ENCODE peak calls at places on chromosome 6, in eight cellular contexts. U, Y, O, G, Q, H, P and J are unnamed samples.

GRCh38 chr6:69732640-69733039 is 64.2 kb downstream of the LMBRD1 start:
- DNase-seq in P (no peak), Q (no peak), U (no peak), O (peak), H (no peak), G (no peak), Y (no peak), J (no peak)

GRCh38 chr6:70413829-70414494 is 654 bp downstream of the FAM135A start:
- DNase-seq in Q (no peak), U (no peak), H (no peak), O (peak), P (no peak), Y (no peak), G (no peak), J (peak)

GRCh38 chr6:15491255-15491985 is 171.4 kb downstream of the DTNBP1 start:
- DNase-seq in U (peak), Y (peak), P (peak), Q (peak), O (peak), H (no peak), G (peak), J (peak)

GRCh38 chr6:17397764-17398194 is 4.4 kb downstream of the CAP2 start:
- DNase-seq in U (no peak), O (peak), Q (peak), H (no peak), Y (no peak), P (no peak), G (no peak), J (no peak)

GRCh38 chr6:15327271-15327670 is 81.4 kb downstream of the JARID2 start:
- DNase-seq in G (no peak), O (no peak), Q (no peak), Y (no peak), U (no peak), H (no peak), P (no peak), J (peak)

GRCh38 chr6:16681260-16681873 is 79.9 kb downstream of the ATXN1 start:
- DNase-seq in P (no peak), H (no peak), Y (no peak), Q (no peak), O (peak), U (no peak), G (peak), J (no peak)

GRCh38 chr6:5261545-5262109 is 314 bp downstream of the FARS2 start:
- DNase-seq in Y (no peak), H (no peak), U (no peak), Q (no peak), P (no peak), G (peak), O (no peak), J (no peak)

GRCh38 chr6:31822038-31822821 is 5.3 kb upstream of the HSPA1B start:
- DNase-seq in P (peak), G (no peak), O (peak), Y (peak), H (peak), Q (peak), U (peak), J (peak)

DNA sequence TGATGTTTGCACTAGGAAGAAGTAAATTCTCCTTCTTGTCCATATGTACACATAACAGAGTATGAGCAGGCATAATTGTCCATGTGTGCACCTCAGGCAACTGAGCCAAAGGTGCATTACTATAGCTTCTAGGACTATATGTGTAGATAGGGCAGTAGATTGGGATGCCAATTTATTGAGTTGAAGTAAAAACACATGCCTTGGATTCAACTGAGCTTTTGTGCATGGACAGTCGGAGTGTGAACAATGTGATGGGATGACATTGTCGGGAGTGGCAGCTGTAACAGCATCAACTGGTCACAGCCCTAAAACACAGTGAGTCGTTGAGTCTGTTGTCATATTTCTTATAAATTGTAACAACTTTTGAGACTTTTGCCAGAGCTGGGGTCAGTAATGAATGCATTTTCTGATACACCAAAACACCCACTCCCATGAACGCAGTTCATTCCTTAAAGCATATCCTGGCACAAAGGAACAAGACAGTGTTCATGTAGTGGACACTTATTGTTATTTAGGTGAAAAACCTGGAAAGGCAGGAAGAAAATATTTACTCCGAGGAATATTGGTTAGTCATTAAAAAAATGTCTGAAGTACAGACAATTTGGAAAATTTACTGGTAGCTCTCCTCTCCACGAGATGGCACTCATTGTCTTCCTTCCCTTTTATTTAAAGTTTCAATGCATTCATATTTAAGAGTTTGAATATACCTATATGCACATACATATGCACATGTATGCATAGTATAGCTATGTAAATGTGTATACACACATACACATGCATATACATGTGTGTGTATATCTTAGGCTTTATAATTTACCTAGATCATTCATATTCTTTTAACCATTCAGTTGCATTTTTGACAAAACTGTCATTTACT is 302.0 kb upstream of the STXBP5 start:
- DNase-seq in U (no peak), Y (no peak), O (peak), P (no peak), G (no peak), Q (no peak), H (no peak), J (no peak)
- TF ChIP-seq CTCF in U (no peak), Y (no peak), O (peak), P (no peak), G (peak), Q (no peak), H (no peak), J (no peak)

GRCh38 chr6:164105705-164106104 is 691.2 kb downstream of the QKI start:
- DNase-seq in G (no peak), O (no peak), Q (no peak), U (no peak), Y (no peak), P (peak), H (no peak), J (no peak)

GRCh38 chr6:164108092-164108491 is 693.6 kb downstream of the QKI start:
- DNase-seq in G (no peak), P (peak), Y (no peak), O (no peak), Q (no peak), U (no peak), H (no peak), J (no peak)

GRCh38 chr6:164104432-164104831 is 689.9 kb downstream of the QKI start:
- DNase-seq in G (no peak), U (no peak), Y (no peak), O (no peak), H (no peak), P (no peak), Q (no peak), J (no peak)

GRCh38 chr6:164107297-164107995 is 692.9 kb downstream of the QKI start:
- DNase-seq in Q (no peak), P (peak), G (no peak), O (no peak), Y (no peak), U (no peak), H (no peak), J (no peak)

GRCh38 chr6:164106345-164106769 is 691.8 kb downstream of the QKI start:
- DNase-seq in G (no peak), P (peak), O (peak), H (no peak), U (no peak), Y (peak), Q (no peak), J (peak)
- TF ChIP-seq CTCF in G (no peak), P (peak), O (peak), H (no peak), U (no peak), Y (peak), Q (no peak), J (no peak)

GRCh38 chr6:34465551-34466241 is at the start of gene PACSIN1:
- DNase-seq in U (no peak), O (no peak), G (no peak), Q (peak), H (no peak), Y (peak), P (no peak), J (peak)
- TF ChIP-seq CTCF in U (no peak), O (no peak), G (no peak), Q (no peak), H (no peak), Y (no peak), P (no peak), J (no peak)

DNA sequence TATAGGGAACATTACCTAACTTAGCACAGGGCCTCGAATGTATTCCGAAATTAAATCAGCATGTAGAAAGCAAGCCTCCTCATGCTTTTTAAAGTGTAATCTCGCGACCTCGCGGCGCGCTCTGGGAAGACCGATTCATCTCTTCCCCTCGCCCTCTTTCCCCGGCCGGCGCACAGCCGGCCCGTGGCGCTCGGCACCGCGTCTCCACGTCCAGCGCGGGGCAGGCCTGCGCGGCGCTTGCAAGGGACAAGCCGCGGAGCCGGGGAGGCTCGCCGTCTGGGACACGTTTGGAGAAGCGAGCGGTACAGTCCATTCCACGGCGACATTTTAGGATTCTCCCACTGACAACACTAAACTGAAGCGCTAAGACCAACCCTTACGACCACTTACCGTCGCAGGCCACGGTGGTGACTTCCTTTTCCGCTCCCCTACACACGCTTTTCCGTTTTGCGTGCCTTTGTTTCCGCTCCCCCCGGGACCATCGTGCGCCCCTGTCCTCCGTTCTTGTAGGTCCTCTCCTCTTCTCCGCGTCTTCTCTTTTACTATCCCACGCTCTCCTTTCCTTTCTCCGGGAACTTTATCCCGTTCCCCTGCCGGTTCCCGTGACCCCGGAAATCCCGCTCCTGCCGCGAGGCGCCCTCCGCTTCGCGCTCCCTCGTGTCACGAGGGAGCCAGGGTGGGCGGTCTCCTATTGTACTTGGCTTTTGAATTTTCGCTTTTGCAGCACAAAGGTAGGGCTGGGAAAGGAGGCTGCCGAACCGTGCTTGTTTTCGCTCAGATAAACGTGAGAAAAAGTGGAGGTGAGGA is at the start of gene ECHDC1:
- DNase-seq in H (peak), G (peak), U (peak), O (peak), P (peak), Y (peak), Q (peak), J (peak)
- TF ChIP-seq CTCF in H (no peak), G (peak), U (no peak), O (no peak), P (no peak), Y (no peak), Q (peak), J (no peak)